ENCODE peak calls at places on chromosomes 2 and 18, in four cellular contexts. Z is NCI-H345, E is astrocyte, G is HEK293T. A is an unnamed sample.

GRCh38 chr2:54456526-54457325 is 599 bp downstream of the SPTBN1 start:
- DNase-seq in Z (peak; percentile 69), E (peak; percentile 17), G (peak; percentile 58), A (no peak)

GRCh38 chr2:71530246-71530986 is 77.1 kb downstream of the DYSF start:
- DNase-seq in Z (peak; percentile 43), E (peak; percentile 20), G (peak; percentile 76), A (peak; percentile 59)

GRCh38 chr2:127121776-127122176 is 14.8 kb upstream of the BIN1 start:
- DNase-seq in Z (no peak), E (no peak), G (no peak), A (no peak)

GRCh38 chr18:62566199-62566598 is 43.4 kb downstream of the ZCCHC2 start:
- DNase-seq in Z (no peak), E (no peak), G (no peak), A (peak; percentile 29)

GRCh38 chr2:26668041-26668440 is 24.5 kb upstream of the KCNK3 start:
- DNase-seq in Z (no peak), E (no peak), G (no peak), A (no peak)

GRCh38 chr2:206443735-206444527 is 599 bp downstream of the ADAM23 start:
- DNase-seq in Z (peak; percentile 51), E (peak; percentile 20), G (peak; percentile 69), A (no peak)

GRCh38 chr2:105055613-105056012 is 17.7 kb downstream of the MRPS9 start:
- DNase-seq in Z (no peak), E (no peak), G (no peak), A (peak; percentile 10)

GRCh38 chr2:31378389-31378788 is 36.2 kb downstream of the XDH start:
- DNase-seq in Z (no peak), E (no peak), G (no peak), A (no peak)

GRCh38 chr18:59926131-59926530 is 26.3 kb downstream of the PMAIP1 start:
- DNase-seq in Z (no peak), E (no peak), G (no peak), A (no peak)

GRCh38 chr2:168434164-168434563 is 21.9 kb upstream of the CERS6 start:
- DNase-seq in Z (peak; percentile 90), E (no peak), G (no peak), A (no peak)